ENCODE peak calls at places on chromosomes 5 and 9, in seven cellular contexts. A is Caco-2, P is heart right ventricle, Q is body of pancreas, V is tibial nerve, H is AG04450, L is astrocyte. S is an unnamed sample.

GRCh38 chr9:127829205-127829935 is 25.1 kb downstream of the ENG start:
- DNase-seq in A (no peak), P (no peak), Q (no peak), V (no peak), H (no peak), L (no peak), S (no peak)

GRCh38 chr9:109272745-109273144 is 48.1 kb downstream of the EPB41L4B start:
- DNase-seq in A (no peak), P (no peak), Q (no peak), V (no peak), H (no peak), L (peak), S (no peak)

GRCh38 chr9:114355821-114356220 is 26.2 kb downstream of the ORM2 start:
- DNase-seq in A (no peak), P (no peak), Q (no peak), V (no peak), H (no peak), L (no peak), S (no peak)

GRCh38 chr5:67051164-67051563 is 145.4 kb downstream of the CD180 start:
- DNase-seq in A (peak), P (no peak), Q (no peak), V (no peak), H (no peak), L (no peak), S (no peak)

GRCh38 chr5:140298183-140298601 is 4.7 kb downstream of the PFDN1 start:
- DNase-seq in A (no peak), P (no peak), Q (no peak), V (no peak), H (no peak), L (peak), S (no peak)

GRCh38 chr5:173633304-173633703 is 16.9 kb upstream of the BOD1 start:
- DNase-seq in A (no peak), P (no peak), Q (no peak), V (no peak), H (no peak), L (no peak), S (no peak)

GRCh38 chr5:136424835-136425694 is 59.7 kb upstream of the TRPC7 start:
- DNase-seq in A (peak), P (peak), Q (peak), V (peak), H (no peak), L (peak), S (peak)

GRCh38 chr9:127053057-127053821 is 69.2 kb downstream of the ANGPTL2 start:
- DNase-seq in A (no peak), P (peak), Q (no peak), V (no peak), H (no peak), L (no peak), S (no peak)

GRCh38 chr9:114385412-114386181 is 2.2 kb downstream of the AKNA start:
- DNase-seq in A (no peak), P (peak), Q (peak), V (peak), H (peak), L (peak), S (peak)

GRCh38 chr9:107489144-107489673 is 360 bp downstream of the KLF4 start:
- DNase-seq in A (no peak), P (no peak), Q (no peak), V (no peak), H (no peak), L (no peak), S (no peak)

GRCh38 chr5:71922584-71923106 is 184.6 kb upstream of the MAP1B start:
- DNase-seq in A (no peak), P (no peak), Q (no peak), V (no peak), H (no peak), L (peak), S (no peak)

GRCh38 chr5:109849478-109850088 is 159.9 kb downstream of the MAN2A1 start:
- DNase-seq in A (no peak), P (no peak), Q (no peak), V (no peak), H (no peak), L (no peak), S (no peak)

GRCh38 chr9:132955123-132955522 is 10.7 kb upstream of the TSC1 start:
- DNase-seq in A (no peak), P (no peak), Q (no peak), V (no peak), H (no peak), L (no peak), S (no peak)

GRCh38 chr5:14204011-14204670 is 61.0 kb downstream of the TRIO start:
- DNase-seq in A (no peak), P (no peak), Q (no peak), V (no peak), H (no peak), L (no peak), S (no peak)

GRCh38 chr9:19441730-19442129 is 32.9 kb downstream of the ACER2 start:
- DNase-seq in A (no peak), P (no peak), Q (no peak), V (no peak), H (no peak), L (no peak), S (no peak)

GRCh38 chr9:132698989-132699388 is 28.7 kb downstream of the GTF3C4 start:
- DNase-seq in A (no peak), P (no peak), Q (peak), V (no peak), H (no peak), L (no peak), S (no peak)

GRCh38 chr5:153791339-153791738 is 247.4 kb downstream of the FAM114A2 start:
- DNase-seq in A (no peak), P (no peak), Q (no peak), V (no peak), H (no peak), L (no peak), S (no peak)

GRCh38 chr9:91060520-91061343 is 259.1 kb downstream of the SYK start:
- DNase-seq in A (no peak), P (no peak), Q (peak), V (peak), H (peak), L (peak), S (peak)

GRCh38 chr9:33443047-33443446 is 4.3 kb downstream of the AQP3 start:
- DNase-seq in A (no peak), P (no peak), Q (peak), V (no peak), H (no peak), L (no peak), S (no peak)

GRCh38 chr9:90095682-90096081 is 490.9 kb downstream of the GADD45G start:
- DNase-seq in A (no peak), P (no peak), Q (peak), V (no peak), H (no peak), L (no peak), S (no peak)

GRCh38 chr9:24286761-24287160 is 258.9 kb downstream of the IZUMO3 start:
- DNase-seq in A (no peak), P (no peak), Q (no peak), V (no peak), H (no peak), L (no peak), S (no peak)

GRCh38 chr5:170303564-170303963 is 6.0 kb upstream of the LCP2 start:
- DNase-seq in A (no peak), P (no peak), Q (no peak), V (no peak), H (no peak), L (no peak), S (no peak)

GRCh38 chr9:131747352-131747751 is 7.5 kb upstream of the RAPGEF1 start:
- DNase-seq in A (no peak), P (no peak), Q (peak), V (no peak), H (no peak), L (peak), S (no peak)

GRCh38 chr9:108056083-108056804 is 566.7 kb upstream of the KLF4 start:
- DNase-seq in A (no peak), P (no peak), Q (no peak), V (no peak), H (no peak), L (peak), S (no peak)

GRCh38 chr9:78860806-78861475 is 564.0 kb downstream of the PSAT1 start:
- DNase-seq in A (no peak), P (no peak), Q (no peak), V (no peak), H (no peak), L (peak), S (no peak)

GRCh38 chr5:172284275-172284971 is 859 bp upstream of the UBTD2 start:
- DNase-seq in A (no peak), P (no peak), Q (no peak), V (peak), H (no peak), L (no peak), S (no peak)

GRCh38 chr9:79555474-79555873 is 16.3 kb upstream of the TLE4 start:
- DNase-seq in A (no peak), P (no peak), Q (no peak), V (no peak), H (no peak), L (no peak), S (no peak)

GRCh38 chr5:16588434-16589214 is 28.2 kb downstream of the RETREG1 start:
- DNase-seq in A (peak), P (no peak), Q (peak), V (no peak), H (no peak), L (no peak), S (no peak)

GRCh38 chr5:179755022-179755421 is 22.4 kb downstream of the MAML1 start:
- DNase-seq in A (no peak), P (no peak), Q (no peak), V (no peak), H (no peak), L (no peak), S (no peak)

GRCh38 chr9:86126998-86127972 is 27.9 kb upstream of the GOLM1 start:
- DNase-seq in A (peak), P (peak), Q (peak), V (peak), H (peak), L (peak), S (peak)

GRCh38 chr5:136714286-136714685 is 348.9 kb upstream of the TRPC7 start:
- DNase-seq in A (no peak), P (no peak), Q (no peak), V (no peak), H (no peak), L (no peak), S (no peak)

GRCh38 chr5:91848453-91848852 is 465.3 kb upstream of the ARRDC3 start:
- DNase-seq in A (no peak), P (no peak), Q (no peak), V (no peak), H (peak), L (peak), S (no peak)

GRCh38 chr5:96254980-96255681 is 177.9 kb downstream of the PCSK1 start:
- DNase-seq in A (no peak), P (no peak), Q (peak), V (no peak), H (peak), L (peak), S (no peak)

GRCh38 chr9:27385606-27386005 is 88.7 kb upstream of the EQTN start:
- DNase-seq in A (no peak), P (no peak), Q (peak), V (no peak), H (no peak), L (no peak), S (no peak)

GRCh38 chr9:103889989-103890388 is 204.1 kb upstream of the SMC2 start:
- DNase-seq in A (no peak), P (no peak), Q (no peak), V (no peak), H (no peak), L (no peak), S (no peak)

GRCh38 chr9:32554107-32554506 is 1.7 kb upstream of the TOPORS start:
- DNase-seq in A (no peak), P (no peak), Q (no peak), V (no peak), H (no peak), L (no peak), S (no peak)

GRCh38 chr5:77360969-77361368 is 131.1 kb downstream of the WDR41 start:
- DNase-seq in A (no peak), P (no peak), Q (no peak), V (no peak), H (no peak), L (no peak), S (no peak)

GRCh38 chr5:77369566-77369965 is 122.5 kb downstream of the WDR41 start:
- DNase-seq in A (no peak), P (no peak), Q (no peak), V (no peak), H (no peak), L (no peak), S (no peak)

GRCh38 chr5:77367733-77368132 is 124.4 kb downstream of the WDR41 start:
- DNase-seq in A (no peak), P (no peak), Q (no peak), V (no peak), H (no peak), L (peak), S (no peak)

GRCh38 chr5:77368367-77368766 is 123.7 kb downstream of the WDR41 start:
- DNase-seq in A (no peak), P (no peak), Q (no peak), V (no peak), H (no peak), L (no peak), S (no peak)

DNA sequence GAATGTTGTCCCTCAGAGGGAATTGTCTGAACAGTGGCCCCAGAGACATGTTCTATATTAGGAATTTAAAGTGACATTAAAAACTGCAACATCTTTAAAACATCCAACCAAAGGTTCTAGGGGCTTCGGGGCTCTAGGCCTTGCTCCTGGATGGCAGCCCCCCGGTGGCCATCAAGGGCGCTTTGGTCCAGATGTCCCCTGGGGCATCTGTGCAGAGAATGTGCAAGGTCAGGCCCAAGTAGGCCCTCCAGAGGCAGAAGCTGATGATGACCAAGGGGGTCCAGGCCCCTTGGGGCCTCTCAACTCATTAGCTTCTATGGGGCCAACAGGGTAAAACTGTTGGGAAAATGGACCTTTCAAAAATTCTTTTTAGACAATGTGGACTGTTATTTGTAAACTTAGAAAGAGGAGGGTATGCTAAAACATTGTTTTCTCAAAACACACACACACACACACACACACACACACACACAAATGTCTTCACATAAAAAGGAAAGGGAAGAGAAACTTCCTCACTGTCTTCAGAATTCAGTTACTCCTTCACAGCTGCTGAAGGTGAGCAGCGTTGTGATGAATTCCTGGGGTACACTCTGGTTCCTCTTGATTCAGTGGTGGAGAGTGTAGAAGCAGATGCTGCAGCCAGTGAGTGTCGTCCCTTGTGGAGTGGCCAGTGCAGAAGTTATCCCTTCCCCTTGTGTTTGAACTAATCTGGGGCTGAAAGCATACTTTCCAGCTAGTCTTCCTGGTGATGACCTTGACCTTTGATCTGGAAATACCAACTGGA is 125.2 kb downstream of the WDR41 start:
- DNase-seq in A (no peak), P (no peak), Q (no peak), V (no peak), H (no peak), L (no peak), S (no peak)
- TF ChIP-seq CTCF in A (no peak), P (no peak), Q (no peak), V (no peak), H (no peak), L (no peak), S (no peak)

GRCh38 chr5:57007349-57007748 is 55.4 kb upstream of the MIER3 start:
- DNase-seq in A (no peak), P (no peak), Q (no peak), V (no peak), H (no peak), L (no peak), S (no peak)
- H3K4me3 ChIP-seq in A (no peak), P (no peak), Q (no peak), V (no peak), H (no peak), L (no peak), S (no peak)

GRCh38 chr9:933356-933755 is 43.1 kb upstream of the DMRT3 start:
- DNase-seq in A (no peak), P (no peak), Q (no peak), V (no peak), H (no peak), L (no peak), S (no peak)

GRCh38 chr9:922731-923130 is 53.7 kb upstream of the DMRT3 start:
- DNase-seq in A (no peak), P (no peak), Q (no peak), V (no peak), H (no peak), L (no peak), S (no peak)

GRCh38 chr9:929719-930118 is 46.7 kb upstream of the DMRT3 start:
- DNase-seq in A (no peak), P (no peak), Q (no peak), V (no peak), H (no peak), L (no peak), S (no peak)

GRCh38 chr9:926976-927375 is 49.5 kb upstream of the DMRT3 start:
- DNase-seq in A (no peak), P (no peak), Q (no peak), V (no peak), H (no peak), L (no peak), S (no peak)

GRCh38 chr9:928363-929042 is 48.0 kb upstream of the DMRT3 start:
- DNase-seq in A (peak), P (no peak), Q (no peak), V (no peak), H (no peak), L (no peak), S (no peak)
- TF ChIP-seq CTCF in A (peak), P (peak), Q (peak), V (no peak), H (peak), L (peak), S (no peak)

DNA sequence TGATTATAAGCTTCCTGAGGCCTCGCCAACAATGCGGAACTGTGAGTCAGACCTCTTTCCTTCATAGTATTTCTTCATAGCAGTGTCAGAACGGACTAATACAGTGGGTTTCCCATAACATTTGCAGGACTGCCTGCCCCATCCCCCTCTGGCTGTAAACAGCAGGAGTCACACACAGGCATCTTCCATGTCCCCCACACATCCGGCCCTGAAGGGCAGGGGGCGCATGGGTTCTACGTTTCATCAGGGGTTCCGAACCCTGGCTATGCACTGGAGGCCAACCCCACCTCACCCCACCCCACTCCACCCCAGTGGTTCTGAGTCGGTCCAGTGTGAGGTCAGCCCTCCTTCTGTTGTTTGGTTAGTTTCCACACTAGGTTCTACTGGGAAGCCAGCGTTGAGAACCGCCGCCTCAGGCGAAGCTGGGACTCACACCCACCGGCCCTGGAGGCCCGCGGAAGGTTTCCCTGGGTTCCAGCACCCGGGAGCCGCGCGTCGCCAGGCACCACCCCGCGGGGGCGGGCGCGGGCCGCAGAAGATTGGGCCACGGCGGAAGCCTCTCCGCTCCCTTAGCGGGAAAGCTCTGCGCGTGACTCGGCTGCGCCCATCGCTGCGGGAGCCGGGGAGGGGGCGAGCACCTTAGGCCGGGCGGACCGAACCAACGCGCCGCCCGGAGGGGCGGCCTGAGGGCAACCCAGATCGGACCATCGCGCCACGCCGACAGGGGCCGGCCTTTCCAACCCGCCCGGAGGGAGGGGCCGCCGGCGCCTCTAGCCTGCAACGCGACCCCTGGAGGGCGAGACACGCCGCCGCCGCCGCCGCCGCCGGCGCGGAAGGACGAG is at the start of gene RUSC2:
- DNase-seq in A (peak), P (peak), Q (peak), V (peak), H (peak), L (peak), S (peak)
- H3K4me3 ChIP-seq in A (peak), P (peak), Q (peak), V (peak), H (peak), L (peak), S (peak)

S was measured in psoas muscle.